ENCODE peak calls at places on chromosomes 2 and 18, in ten cellular contexts. U is adrenal gland, S is HepG2, O is body of pancreas, D is right lobe of liver, F is sigmoid colon, C is lower leg skin, B is ovary, X is A549, G is HCT116. P is an unnamed sample.

GRCh38 chr2:240298803-240299709 is 136.4 kb upstream of the GPC1 start:
- DNase-seq in F (no peak), B (no peak), O (no peak), S (no peak), G (no peak), C (peak), U (no peak), X (no peak), D (no peak), P (no peak)

GRCh38 chr2:170817247-170817998 is 736 bp downstream of the GAD1 start:
- DNase-seq in B (no peak), G (no peak), U (no peak), D (no peak), O (no peak), S (no peak), F (no peak), C (no peak), X (peak), P (no peak)

GRCh38 chr18:25422230-25422629 is 70.3 kb upstream of the ZNF521 start:
- DNase-seq in G (no peak), U (no peak), C (no peak), X (no peak), S (no peak), D (no peak), O (no peak), F (no peak), B (no peak), P (no peak)

GRCh38 chr2:64498438-64498837 is 25.7 kb upstream of the AFTPH start:
- DNase-seq in B (no peak), G (no peak), O (no peak), U (no peak), F (no peak), D (no peak), X (no peak), C (no peak), S (no peak), P (no peak)

GRCh38 chr2:37786854-37787253 is 115.4 kb upstream of the CDC42EP3 start:
- DNase-seq in D (peak), O (peak), G (no peak), F (no peak), C (peak), X (peak), B (no peak), S (peak), U (no peak), P (no peak)

GRCh38 chr2:216633616-216634316 is 546 bp downstream of the IGFBP2 start:
- DNase-seq in G (no peak), U (no peak), X (peak), O (peak), C (no peak), B (peak), F (no peak), S (no peak), D (no peak), P (no peak)

GRCh38 chr2:172098287-172098649 is 4.4 kb downstream of the DLX2 start:
- DNase-seq in D (no peak), G (no peak), F (no peak), S (no peak), X (no peak), U (no peak), O (no peak), B (no peak), C (no peak), P (no peak)

GRCh38 chr2:46297546-46298271 is 502 bp downstream of the EPAS1 start:
- DNase-seq in S (peak), O (peak), B (peak), G (no peak), X (peak), U (no peak), C (peak), F (peak), D (peak), P (peak)

GRCh38 chr18:54671291-54671881 is 80.3 kb downstream of the DYNAP start:
- DNase-seq in O (no peak), D (no peak), S (peak), U (no peak), B (no peak), C (no peak), F (no peak), X (peak), G (peak), P (no peak)

GRCh38 chr18:48730010-48730409 is 191.2 kb downstream of the CTIF start:
- DNase-seq in C (no peak), U (no peak), S (no peak), O (no peak), F (no peak), X (no peak), D (no peak), B (no peak), G (no peak), P (no peak)

GRCh38 chr18:76557026-76557575 is 62.1 kb upstream of the ZNF516 start:
- DNase-seq in D (no peak), S (peak), F (no peak), X (no peak), U (no peak), C (no peak), G (no peak), B (no peak), O (no peak), P (no peak)

GRCh38 chr2:236874866-236875481 is 210.7 kb upstream of the COPS8 start:
- DNase-seq in D (no peak), B (no peak), X (no peak), G (no peak), C (peak), U (no peak), O (no peak), F (no peak), S (no peak), P (no peak)

GRCh38 chr2:217568289-217568985 is 434.4 kb downstream of the TNS1 start:
- DNase-seq in F (no peak), X (no peak), G (no peak), D (no peak), S (no peak), B (no peak), O (no peak), C (no peak), U (no peak), P (no peak)

DNA sequence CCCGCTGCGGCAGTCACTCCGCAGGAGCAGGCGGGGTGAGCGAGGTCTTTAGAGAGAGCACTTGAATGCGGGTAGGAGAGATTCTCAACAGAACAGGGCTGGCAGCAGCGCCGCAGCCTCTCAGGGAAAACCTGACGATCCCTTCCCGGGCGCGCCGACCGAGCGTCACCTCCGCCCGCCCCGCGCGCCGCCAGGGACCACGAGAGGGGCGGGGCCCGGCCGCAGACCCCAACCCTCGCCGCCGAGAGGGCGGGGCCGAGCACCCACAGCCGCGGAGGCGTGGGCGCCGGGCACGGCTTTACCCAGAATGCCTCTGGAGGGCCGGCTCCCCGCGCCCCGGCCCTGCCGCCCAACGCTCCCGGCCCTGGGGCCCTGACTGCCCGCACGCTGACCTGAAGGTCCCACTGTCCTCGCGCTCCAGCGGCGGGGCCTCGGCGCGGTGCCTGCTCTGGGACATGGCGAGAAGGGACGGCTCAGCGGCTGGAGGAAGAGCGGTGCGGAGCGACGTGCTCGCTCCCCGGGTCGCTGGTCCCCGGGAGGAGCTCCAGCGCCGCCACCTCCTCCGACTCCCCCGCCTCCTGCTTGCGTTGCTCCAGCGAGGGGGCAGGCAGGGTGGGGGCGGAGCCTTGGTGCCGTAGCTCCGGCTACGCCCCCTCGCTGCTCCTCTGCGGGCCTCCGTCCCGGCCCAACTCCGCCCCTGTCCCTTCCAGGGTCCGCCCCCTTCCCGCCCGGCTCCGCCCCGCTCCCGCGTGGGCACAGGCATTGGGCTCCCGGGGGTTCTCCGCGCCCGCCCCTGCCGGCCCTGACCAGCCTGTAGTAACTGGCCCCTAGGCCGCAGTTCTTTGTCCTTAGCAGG is at the start of the genes PJVK and PRKRA:
- DNase-seq in X (peak), S (peak), C (peak), B (peak), G (peak), D (peak), O (peak), U (peak), F (peak), P (peak)
- H3K4me3 ChIP-seq in X (peak), S (peak), C (peak), B (peak), G (peak), D (peak), O (peak), U (peak), F (peak), P (peak)

DNA sequence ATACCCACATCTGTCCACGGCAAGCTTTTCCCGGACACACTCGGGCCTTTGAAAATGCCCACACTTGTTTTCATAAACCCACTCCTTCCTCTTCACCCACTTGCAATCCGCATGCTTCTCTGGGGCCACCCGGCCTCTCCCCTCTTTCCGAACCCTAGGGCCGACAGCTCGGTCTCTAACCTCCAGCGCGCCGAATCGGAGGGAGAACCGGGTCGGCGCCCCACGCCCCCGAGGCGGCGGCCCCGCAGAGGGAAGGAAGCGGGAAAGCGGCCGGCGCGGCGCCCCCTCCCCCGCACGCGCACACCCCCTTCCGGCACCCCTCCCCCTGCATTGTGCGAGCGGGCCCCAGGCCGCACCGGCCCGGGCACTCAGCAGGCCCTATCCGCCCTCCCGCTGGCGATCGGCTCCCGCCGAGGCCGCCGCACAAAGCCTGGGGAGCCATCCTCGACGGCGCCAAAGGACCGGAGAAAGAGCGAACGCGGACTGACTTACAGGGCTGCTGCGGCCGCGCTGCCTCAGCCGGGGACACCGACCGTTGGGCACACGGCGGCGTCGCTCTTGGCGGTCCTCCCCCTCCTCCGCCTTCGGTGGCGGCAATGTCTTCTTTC is 435 bp downstream of the PUM2 start:
- DNase-seq in U (peak), B (peak), X (no peak), D (peak), C (no peak), F (peak), O (no peak), S (peak), G (no peak), P (peak)
- TF ChIP-seq POLR2A in U (no peak), B (no peak), X (peak), D (no peak), C (no peak), F (no peak), O (no peak), S (peak), G (no peak), P (no peak)

GRCh38 chr2:9136997-9137819 is 69.4 kb upstream of the ASAP2 start:
- DNase-seq in D (no peak), O (no peak), S (peak), U (no peak), C (no peak), G (no peak), X (no peak), B (no peak), F (peak), P (no peak)
- H3K4me3 ChIP-seq in D (no peak), O (no peak), S (no peak), U (no peak), C (no peak), G (no peak), X (no peak), B (no peak), F (no peak), P (no peak)

GRCh38 chr18:65751145-65752085 is 603 bp downstream of the CDH7 start:
- DNase-seq in F (no peak), O (no peak), U (no peak), G (no peak), B (no peak), C (no peak), X (no peak), D (no peak), S (no peak), P (no peak)

GRCh38 chr18:65753520-65753919 is 2.7 kb downstream of the CDH7 start:
- DNase-seq in D (no peak), O (no peak), B (no peak), C (no peak), S (peak), X (peak), U (no peak), G (no peak), F (no peak), P (no peak)

GRCh38 chr18:65754121-65754520 is 3.3 kb downstream of the CDH7 start:
- DNase-seq in O (no peak), B (no peak), S (no peak), F (no peak), C (no peak), X (no peak), G (no peak), U (no peak), D (no peak), P (no peak)

GRCh38 chr18:65750421-65751144 is at the start of gene CDH7:
- DNase-seq in X (no peak), G (no peak), S (no peak), U (no peak), B (peak), F (no peak), C (no peak), D (no peak), O (no peak), P (no peak)

DNA sequence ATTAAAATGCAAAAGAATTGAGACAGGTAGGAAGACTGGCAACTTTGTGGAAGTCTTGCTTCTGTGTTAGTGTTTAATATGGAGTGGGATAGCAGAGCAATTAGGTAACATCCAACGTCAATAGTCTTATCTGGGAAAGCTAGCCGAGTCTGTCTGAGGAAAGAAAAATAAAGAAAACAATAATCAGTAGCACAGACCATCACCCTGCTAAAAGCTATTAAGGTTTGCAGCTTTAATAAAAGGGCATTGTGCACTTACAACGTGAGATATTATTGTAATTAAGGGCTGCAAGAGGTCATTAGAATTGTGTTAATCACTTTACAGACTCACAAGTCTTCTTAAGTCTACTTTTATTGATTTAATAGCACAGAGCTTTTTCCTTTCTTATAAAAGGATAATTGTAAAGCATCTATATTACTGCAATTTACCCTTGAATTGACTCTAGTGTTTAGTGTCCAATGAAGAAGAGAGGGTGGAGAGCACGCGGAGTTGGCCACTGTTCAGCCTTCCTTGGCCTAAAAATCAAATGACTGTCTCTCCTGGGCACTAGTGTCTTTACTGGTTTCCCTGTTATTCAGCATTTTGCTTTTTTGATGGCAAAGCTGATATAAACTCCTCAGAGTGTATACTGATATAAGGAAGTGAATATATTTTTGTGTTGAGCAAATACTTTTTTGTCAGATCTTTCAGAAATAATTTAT is 2.0 kb downstream of the CDH7 start:
- DNase-seq in B (no peak), X (no peak), C (no peak), S (no peak), D (no peak), F (no peak), O (no peak), U (no peak), G (no peak), P (no peak)
- TF ChIP-seq POLR2A in B (no peak), X (no peak), C (no peak), S (no peak), D (no peak), F (no peak), O (no peak), U (no peak), G (no peak), P (no peak)

GRCh38 chr2:12727641-12728040 is 10.9 kb downstream of the TRIB2 start:
- DNase-seq in S (no peak), B (no peak), G (no peak), O (no peak), F (no peak), U (no peak), D (no peak), X (no peak), C (no peak), P (no peak)

GRCh38 chr2:12730265-12730664 is 13.5 kb downstream of the TRIB2 start:
- DNase-seq in D (no peak), F (no peak), O (no peak), C (no peak), S (no peak), X (no peak), G (no peak), U (no peak), B (no peak), P (no peak)

GRCh38 chr2:12726271-12726670 is 9.5 kb downstream of the TRIB2 start:
- DNase-seq in O (no peak), F (no peak), B (no peak), S (no peak), C (no peak), G (no peak), X (no peak), D (no peak), U (no peak), P (no peak)

GRCh38 chr2:12727085-12727484 is 10.3 kb downstream of the TRIB2 start:
- DNase-seq in F (no peak), D (no peak), S (no peak), X (no peak), B (no peak), U (no peak), G (no peak), C (no peak), O (no peak), P (no peak)

GRCh38 chr2:12728221-12728777 is 11.6 kb downstream of the TRIB2 start:
- DNase-seq in G (no peak), O (no peak), F (no peak), C (no peak), X (no peak), D (no peak), S (no peak), U (no peak), B (no peak), P (no peak)
- H3K4me3 ChIP-seq in G (no peak), O (no peak), F (no peak), C (no peak), X (no peak), D (no peak), S (no peak), U (no peak), B (no peak), P (no peak)

GRCh38 chr2:168449419-168449818 is 6.7 kb upstream of the CERS6 start:
- DNase-seq in D (no peak), U (no peak), B (no peak), X (no peak), O (no peak), G (no peak), C (no peak), S (no peak), F (no peak), P (no peak)
- TF ChIP-seq POLR2A in D (no peak), U (no peak), B (no peak), X (no peak), O (no peak), G (no peak), C (no peak), S (no peak), F (no peak), P (no peak)

GRCh38 chr2:70140978-70141753 is 49.7 kb downstream of the C2orf42 start:
- DNase-seq in D (peak), B (peak), S (peak), O (peak), X (peak), U (peak), F (peak), C (peak), G (peak), P (peak)
- H3K4me3 ChIP-seq in D (peak), B (peak), S (peak), O (no peak), X (peak), U (peak), F (peak), C (no peak), G (peak), P (no peak)

GRCh38 chr2:20247084-20247483 is 22.2 kb upstream of the SDC1 start:
- DNase-seq in X (no peak), B (no peak), C (no peak), F (no peak), D (no peak), G (no peak), O (no peak), U (no peak), S (no peak), P (no peak)
- TF ChIP-seq POLR2A in X (no peak), B (no peak), C (no peak), F (no peak), D (no peak), G (no peak), O (no peak), U (no peak), S (no peak), P (no peak)

DNA sequence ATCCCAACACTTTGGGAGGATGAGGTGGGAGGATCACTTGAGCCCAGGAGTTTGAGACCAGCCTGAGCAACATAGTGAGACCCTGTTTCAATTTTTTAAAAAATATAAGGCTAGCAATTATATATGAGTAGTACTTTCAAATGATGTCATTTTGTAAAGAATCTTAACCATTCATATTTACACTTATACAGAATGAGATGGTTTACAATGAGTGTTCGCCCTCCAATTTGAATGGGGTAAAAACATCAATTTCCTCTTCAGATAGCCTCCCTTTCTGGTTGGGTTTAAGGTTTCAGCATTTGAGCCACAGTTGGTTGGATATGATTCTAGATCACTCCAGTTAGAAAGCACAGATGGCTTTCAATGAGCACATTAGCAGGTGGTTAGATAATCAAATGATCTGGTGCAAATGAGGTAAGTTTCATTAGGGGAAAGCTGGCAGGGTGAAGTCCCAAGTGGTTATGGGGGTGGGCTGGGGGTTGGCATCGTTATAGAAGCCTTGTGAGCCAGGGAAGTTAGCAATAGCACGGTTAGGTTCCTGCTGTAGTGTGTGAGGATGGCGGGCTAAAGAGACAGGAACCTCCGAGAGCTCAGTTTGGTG is 63.9 kb downstream of the TRPM8 start:
- DNase-seq in O (no peak), G (no peak), B (no peak), S (no peak), U (no peak), F (no peak), D (no peak), C (no peak), X (no peak), P (no peak)
- H3K4me3 ChIP-seq in O (no peak), G (no peak), B (no peak), S (no peak), U (no peak), F (no peak), D (peak), C (no peak), X (no peak), P (no peak)

GRCh38 chr18:45775241-45775676 is 50.2 kb upstream of the SIGLEC15 start:
- DNase-seq in C (peak), G (peak), B (peak), X (peak), U (peak), S (no peak), F (peak), O (peak), D (peak), P (peak)
- TF ChIP-seq POLR2A in C (no peak), G (peak), B (no peak), X (peak), U (peak), S (no peak), F (no peak), O (peak), D (no peak), P (no peak)

P was measured in heart left ventricle.